ENCODE peak calls at places on chromosomes 16 and 17, in six cellular contexts. Y is NCI-H460, H is neural crest cell, R is dorsolateral prefrontal cortex, I is type B pancreatic cell, G is left cardiac atrium. O is an unnamed sample.
A peak's percentile ranks its signal among the peaks of the same experiment; 100 is the strongest.

GRCh38 chr16:31105677-31106213 is 2.4 kb upstream of the BCKDK start:
- DNase-seq in Y (peak; percentile 67), H (peak; percentile 92), R (peak; percentile 90), I (peak; percentile 89), G (peak; percentile 89), O (no peak)

GRCh38 chr17:44198721-44199552 is 747 bp downstream of the ATXN7L3 start:
- DNase-seq in Y (peak; percentile 36), H (peak; percentile 41), R (no peak), I (no peak), G (peak; percentile 65), O (no peak)

GRCh38 chr17:76820039-76820438 is 48.2 kb upstream of the MGAT5B start:
- DNase-seq in Y (no peak), H (no peak), R (no peak), I (no peak), G (no peak), O (no peak)

GRCh38 chr16:49542391-49542891 is 168.8 kb downstream of the C16orf78 start:
- DNase-seq in Y (no peak), H (no peak), R (no peak), I (no peak), G (no peak), O (no peak)

GRCh38 chr17:59899099-59899498 is 6.2 kb downstream of the RPS6KB1 start:
- DNase-seq in Y (no peak), H (no peak), R (no peak), I (no peak), G (no peak), O (no peak)

GRCh38 chr16:3774156-3774767 is 56.9 kb upstream of the TRAP1 start:
- DNase-seq in Y (no peak), H (no peak), R (peak; percentile 44), I (no peak), G (peak; percentile 72), O (no peak)

GRCh38 chr17:20120835-20121234 is 111.7 kb downstream of the SPECC1 start:
- DNase-seq in Y (no peak), H (no peak), R (peak; percentile 53), I (no peak), G (no peak), O (no peak)

GRCh38 chr17:52106638-52107261 is 51.8 kb downstream of the CA10 start:
- DNase-seq in Y (peak; percentile 26), H (peak; percentile 53), R (peak; percentile 54), I (no peak), G (peak; percentile 31), O (no peak)

GRCh38 chr16:19235886-19236285 is 49.6 kb upstream of the CLEC19A start:
- DNase-seq in Y (no peak), H (no peak), R (no peak), I (no peak), G (no peak), O (no peak)